ENCODE peak calls at places on chromosomes 1 and 21, in four cellular contexts. Y is A549; M is CD8-positive, alpha-beta T cell; I is fibroblast of lung. V is an unnamed sample.

GRCh38 chr1:22053861-22054770 is 1.6 kb downstream of the CDC42 start:
- DNase-seq in M (no peak), I (no peak), Y (no peak), V (no peak)

GRCh38 chr1:16138772-16139221 is 17.1 kb downstream of the EPHA2 start:
- DNase-seq in M (no peak), I (peak), Y (no peak), V (no peak)

GRCh38 chr1:22494943-22495579 is 43.4 kb downstream of the ZBTB40 start:
- DNase-seq in I (no peak), Y (no peak), M (no peak), V (no peak)

GRCh38 chr1:115983584-115983983 is 7.3 kb downstream of the SLC22A15 start:
- DNase-seq in Y (no peak), I (no peak), M (no peak), V (no peak)

GRCh38 chr1:48773133-48773532 is 3.6 kb downstream of the BEND5 start:
- DNase-seq in M (no peak), I (no peak), Y (no peak), V (no peak)

GRCh38 chr1:164765557-164765956 is 206.6 kb downstream of the PBX1 start:
- DNase-seq in I (peak), Y (peak), M (no peak), V (peak)

GRCh38 chr1:207628776-207629175 is 16.2 kb upstream of the CR1L start:
- DNase-seq in Y (no peak), M (no peak), I (no peak), V (no peak)

GRCh38 chr1:233673146-233673946 is 59.4 kb downstream of the KCNK1 start:
- DNase-seq in Y (peak), I (no peak), M (no peak), V (no peak)

GRCh38 chr1:33060579-33061083 is 20.3 kb upstream of the AZIN2 start:
- DNase-seq in I (peak), Y (no peak), M (no peak), V (no peak)

GRCh38 chr1:232127190-232127589 is 500.6 kb downstream of the DISC1 start:
- DNase-seq in I (peak), M (no peak), Y (peak), V (peak)

GRCh38 chr1:100597069-100597741 is 59.3 kb downstream of the GPR88 start:
- DNase-seq in I (peak), Y (no peak), M (no peak), V (no peak)

GRCh38 chr1:4973341-4973740 is 318.9 kb downstream of the AJAP1 start:
- DNase-seq in Y (no peak), I (no peak), M (no peak), V (no peak)

GRCh38 chr1:32816676-32817158 is 441 bp downstream of the YARS1 start:
- DNase-seq in M (no peak), I (peak), Y (peak), V (peak)

GRCh38 chr1:185080425-185080824 is 35.1 kb downstream of the RNF2 start:
- DNase-seq in I (no peak), M (no peak), Y (no peak), V (no peak)

GRCh38 chr1:168439451-168440375 is 104.1 kb downstream of the XCL2 start:
- DNase-seq in M (peak), I (peak), Y (peak), V (peak)

GRCh38 chr1:17419626-17420328 is 19.7 kb downstream of the RCC2 start:
- DNase-seq in M (peak), Y (peak), I (peak), V (no peak)

GRCh38 chr1:17586172-17586963 is 46.9 kb downstream of the ARHGEF10L start:
- DNase-seq in M (no peak), Y (no peak), I (peak), V (no peak)

GRCh38 chr1:118785246-118785645 is 202.9 kb downstream of the TBX15 start:
- DNase-seq in M (no peak), Y (no peak), I (peak), V (no peak)

GRCh38 chr1:170145691-170146676 is at the start of gene NTMT2:
- DNase-seq in Y (no peak), I (peak), M (no peak), V (no peak)

GRCh38 chr21:37006243-37006520 is 320 bp upstream of the RIPPLY3 start:
- DNase-seq in Y (no peak), I (no peak), M (no peak), V (no peak)

GRCh38 chr21:21238882-21239400 is 240.7 kb downstream of the NCAM2 start:
- DNase-seq in I (no peak), Y (no peak), M (no peak), V (no peak)

GRCh38 chr1:33378524-33378923 is 52.4 kb downstream of the PHC2 start:
- DNase-seq in M (no peak), Y (no peak), I (no peak), V (no peak)

GRCh38 chr21:31973402-31973944 is 100.7 kb downstream of the HUNK start:
- DNase-seq in Y (no peak), M (no peak), I (no peak), V (no peak)

GRCh38 chr1:14486401-14487110 is 111.9 kb upstream of the KAZN start:
- DNase-seq in I (peak), Y (no peak), M (no peak), V (peak)

GRCh38 chr21:45624356-45624854 is 19.1 kb upstream of the PCBP3 start:
- DNase-seq in I (no peak), Y (no peak), M (no peak), V (no peak)

GRCh38 chr1:44660176-44660575 is 14.1 kb downstream of the TMEM53 start:
- DNase-seq in I (no peak), Y (no peak), M (no peak), V (no peak)

GRCh38 chr1:115706774-115707425 is 61.6 kb downstream of the CASQ2 start:
- DNase-seq in I (peak), Y (no peak), M (no peak), V (no peak)

GRCh38 chr1:13699510-13699909 is 478 bp upstream of the PRDM2 start:
- DNase-seq in I (peak), M (no peak), Y (no peak), V (no peak)

GRCh38 chr1:16048573-16049189 is 5.1 kb downstream of the CLCNKB start:
- DNase-seq in Y (no peak), I (peak), M (no peak), V (no peak)

DNA sequence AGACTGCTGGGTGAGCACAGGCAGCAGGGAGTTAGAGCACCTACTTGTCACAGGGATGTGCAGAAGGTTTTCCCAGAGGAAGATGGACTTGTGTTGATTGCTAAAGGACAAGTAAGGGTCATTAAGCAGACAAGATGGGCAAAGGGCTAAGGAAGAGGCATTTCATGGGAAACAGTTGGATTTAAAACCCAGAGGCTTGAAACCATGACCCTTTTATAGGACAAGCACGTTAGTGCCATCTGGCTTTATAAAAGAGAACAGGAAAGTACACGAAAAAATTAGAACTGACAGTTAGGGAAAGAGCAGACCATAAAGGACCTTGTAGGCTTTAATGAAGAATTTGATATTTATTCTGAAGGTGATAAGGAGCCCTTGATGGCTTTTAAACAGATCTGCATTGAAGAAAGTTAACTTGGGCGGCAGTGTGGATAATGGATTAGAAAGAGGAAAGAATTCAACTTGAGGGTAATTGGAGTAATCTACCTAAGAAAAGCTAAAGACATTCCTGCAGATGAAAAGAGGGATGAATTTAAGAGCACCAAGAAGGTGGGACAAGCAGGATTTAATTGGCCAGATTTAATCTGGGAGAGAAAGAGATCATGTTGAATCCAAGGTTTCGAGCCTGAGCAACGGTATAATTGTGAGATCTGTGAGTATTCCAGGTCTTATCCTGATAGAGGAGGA is 68.6 kb downstream of the ZC3H11B start:
- DNase-seq in I (peak), Y (no peak), M (no peak), V (no peak)
- H3K27ac ChIP-seq in I (no peak), Y (peak), M (no peak), V (no peak)

GRCh38 chr1:51576085-51576444 is 40.8 kb upstream of the OSBPL9 start:
- DNase-seq in M (no peak), Y (no peak), I (no peak), V (no peak)
- H3K27ac ChIP-seq in M (no peak), Y (no peak), I (no peak), V (no peak)

GRCh38 chr1:156291226-156292061 is 4.0 kb downstream of the GLMP start:
- DNase-seq in M (no peak), I (peak), Y (peak), V (no peak)
- H3K27ac ChIP-seq in M (no peak), I (peak), Y (peak), V (peak)

GRCh38 chr1:202501281-202501680 is 152.8 kb downstream of the PPP1R12B start:
- DNase-seq in I (peak), Y (peak), M (no peak), V (no peak)

GRCh38 chr1:202498542-202498941 is 150.0 kb downstream of the PPP1R12B start:
- DNase-seq in M (no peak), Y (no peak), I (no peak), V (no peak)
- H3K27ac ChIP-seq in M (no peak), Y (no peak), I (no peak), V (no peak)

GRCh38 chr1:55061000-55061705 is 21.8 kb downstream of the PCSK9 start:
- DNase-seq in M (no peak), I (no peak), Y (no peak), V (no peak)
- H3K27ac ChIP-seq in M (no peak), I (no peak), Y (no peak), V (no peak)

GRCh38 chr1:151617995-151618394 is 6.1 kb downstream of the SNX27 start:
- DNase-seq in Y (no peak), I (no peak), M (no peak), V (no peak)

GRCh38 chr1:151620286-151620685 is 8.4 kb downstream of the SNX27 start:
- DNase-seq in I (no peak), M (no peak), Y (no peak), V (no peak)

GRCh38 chr1:151621351-151621750 is 9.5 kb downstream of the SNX27 start:
- DNase-seq in Y (no peak), M (no peak), I (no peak), V (no peak)

GRCh38 chr1:151618470-151618869 is 6.6 kb downstream of the SNX27 start:
- DNase-seq in M (no peak), I (no peak), Y (no peak), V (no peak)

DNA sequence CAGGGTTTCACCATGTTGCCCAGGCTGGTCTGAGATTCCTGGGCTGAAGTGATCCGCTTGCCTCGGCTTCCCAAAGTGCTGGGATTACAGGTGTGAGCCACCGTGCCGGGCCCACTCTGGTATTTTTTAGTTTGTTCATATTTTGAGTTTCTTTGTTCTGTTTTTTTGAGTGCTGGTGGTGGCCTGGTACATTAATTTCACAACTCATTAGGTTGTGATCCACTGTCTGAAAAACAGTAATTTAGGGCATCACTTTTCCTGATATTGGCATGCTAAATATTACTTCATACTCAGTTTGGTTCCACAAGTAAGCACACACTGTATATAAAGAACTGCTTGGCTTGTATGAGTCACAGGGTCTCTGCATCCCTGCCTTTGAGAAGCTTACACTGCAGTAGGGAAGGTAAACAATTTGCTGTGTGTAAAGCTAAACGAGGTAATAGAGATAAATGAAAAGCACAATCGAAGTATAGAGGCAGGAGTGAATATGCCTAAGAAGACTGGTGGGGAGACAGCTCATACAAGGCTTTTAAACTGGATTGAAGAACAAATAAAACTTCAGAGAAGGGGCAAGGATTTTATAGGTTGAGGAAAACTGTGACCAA is 7.7 kb downstream of the SNX27 start:
- DNase-seq in M (no peak), I (peak), Y (no peak), V (no peak)
- H3K27ac ChIP-seq in M (no peak), I (peak), Y (peak), V (no peak)

DNA sequence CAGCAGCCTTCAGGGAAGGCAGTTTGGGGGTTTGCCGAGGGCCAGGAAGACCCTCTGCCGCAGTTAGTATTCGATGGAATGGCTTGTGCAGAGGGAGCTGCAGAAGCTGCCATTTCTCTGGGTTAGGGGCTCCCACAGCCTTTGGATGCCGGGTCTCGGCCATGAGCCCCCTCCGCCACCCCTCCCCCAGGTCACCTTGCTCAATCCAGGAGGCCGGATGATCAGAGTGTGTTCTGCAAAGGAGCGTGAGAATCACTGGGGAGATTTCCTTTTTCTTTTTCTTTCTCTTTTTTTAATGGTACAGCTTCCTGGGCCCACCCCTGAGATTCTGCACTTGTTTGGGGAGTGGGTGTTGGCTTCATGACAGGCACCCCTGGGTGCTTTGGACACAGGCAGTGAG is 18.2 kb downstream of the TNFRSF1B start:
- DNase-seq in M (no peak), Y (no peak), I (no peak), V (no peak)
- H3K27ac ChIP-seq in M (no peak), Y (peak), I (peak), V (no peak)

GRCh38 chr1:159000627-159001026 is 9.1 kb upstream of the IFI16 start:
- DNase-seq in M (no peak), Y (no peak), I (peak), V (peak)
- H3K27ac ChIP-seq in M (no peak), Y (no peak), I (peak), V (peak)